ENCODE peak calls at places on chromosome 9, in eight cellular contexts. Y is activated CD4-positive, alpha-beta T cell treated with anti-CD3 and anti-CD28 coated beads, Interleukin-2, amount 50 U/mL, for 4 hours; F is GM13977; A is progenitor cell of endocrine pancreas; S is activated CD8-positive, alpha-beta memory T cell treated with anti-CD3 and anti-CD28 coated beads for 4 hours; Z is ecto neural progenitor cell; I is stimulated activated CD8-positive, alpha-beta memory T cell treated with anti-CD3 and anti-CD28 coated beads, Interleukin-15, amount 100 ng/mL, for 24 hours; Q is GM10248. H is an unnamed sample.

GRCh38 chr9:121325387-121325786 is 44.7 kb downstream of the STOM start:
- DNase-seq in Y (no peak), F (no peak), A (no peak), S (no peak), Z (no peak), I (no peak), Q (no peak), H (no peak)

GRCh38 chr9:69421908-69422801 is 97.1 kb downstream of the ENTREP1 start:
- DNase-seq in Y (peak), F (peak), A (peak), S (no peak), Z (peak), I (no peak), Q (peak), H (no peak)

GRCh38 chr9:133935328-133936040 is 56.6 kb downstream of the VAV2 start:
- DNase-seq in Y (no peak), F (no peak), A (no peak), S (no peak), Z (no peak), I (no peak), Q (no peak), H (no peak)

GRCh38 chr9:8649157-8649556 is 849.6 kb upstream of the DMAC1 start:
- DNase-seq in Y (no peak), F (no peak), A (no peak), S (no peak), Z (no peak), I (no peak), Q (no peak), H (no peak)

GRCh38 chr9:7058539-7058938 is 300.8 kb downstream of the KDM4C start:
- DNase-seq in Y (no peak), F (no peak), A (no peak), S (no peak), Z (no peak), I (no peak), Q (no peak), H (no peak)

GRCh38 chr9:108662090-108662875 is 193.5 kb downstream of the ACTL7B start:
- DNase-seq in Y (no peak), F (no peak), A (no peak), S (no peak), Z (no peak), I (no peak), Q (no peak), H (no peak)

GRCh38 chr9:90029996-90030395 is 425.2 kb downstream of the GADD45G start:
- DNase-seq in Y (no peak), F (no peak), A (no peak), S (no peak), Z (no peak), I (no peak), Q (no peak), H (no peak)

GRCh38 chr9:90600029-90600428 is 42.6 kb downstream of the DIRAS2 start:
- DNase-seq in Y (no peak), F (no peak), A (no peak), S (no peak), Z (no peak), I (no peak), Q (no peak), H (no peak)

GRCh38 chr9:114899461-114899860 is 30.9 kb downstream of the TNFSF8 start:
- DNase-seq in Y (no peak), F (no peak), A (no peak), S (no peak), Z (no peak), I (no peak), Q (no peak), H (no peak)

GRCh38 chr9:737400-738120 is 103.9 kb upstream of the DMRT1 start:
- DNase-seq in Y (no peak), F (no peak), A (no peak), S (no peak), Z (no peak), I (no peak), Q (no peak), H (no peak)

GRCh38 chr9:96249746-96250145 is 52.2 kb downstream of the HSD17B3 start:
- DNase-seq in Y (no peak), F (no peak), A (no peak), S (no peak), Z (no peak), I (no peak), Q (no peak), H (no peak)

GRCh38 chr9:91207481-91207888 is 154.2 kb downstream of the AUH start:
- DNase-seq in Y (no peak), F (no peak), A (no peak), S (no peak), Z (no peak), I (no peak), Q (no peak), H (no peak)

GRCh38 chr9:136846376-136847064 is 2.7 kb upstream of the PHPT1 start:
- DNase-seq in Y (peak), F (no peak), A (no peak), S (no peak), Z (no peak), I (no peak), Q (no peak), H (no peak)